ENCODE peak calls at places on chromosomes 7 and 10, in six cellular contexts. One of them, this sample, is unnamed.

GRCh38 chr7:65722361-65722792 is 150.5 kb upstream of the VKORC1L1 start:
- DNase-seq in hepatocyte: peak
- DNase-seq in CD8-positive, alpha-beta T cell: peak
- DNase-seq in omental fat pad: peak
- DNase-seq in thyroid gland: peak
- DNase-seq in A549: peak
- DNase-seq in this sample: peak

GRCh38 chr7:128900237-128900636 is 10.3 kb downstream of the KCP start:
- DNase-seq in hepatocyte: no peak
- DNase-seq in A549: no peak
- DNase-seq in CD8-positive, alpha-beta T cell: no peak
- DNase-seq in omental fat pad: no peak
- DNase-seq in thyroid gland: no peak
- DNase-seq in this sample: no peak

GRCh38 chr10:14466256-14466655 is 135.5 kb upstream of the FRMD4A start:
- DNase-seq in thyroid gland: peak
- DNase-seq in hepatocyte: no peak
- DNase-seq in CD8-positive, alpha-beta T cell: no peak
- DNase-seq in A549: peak
- DNase-seq in omental fat pad: no peak
- DNase-seq in this sample: no peak

GRCh38 chr7:20441346-20441745 is 110.6 kb downstream of the ITGB8 start:
- DNase-seq in thyroid gland: no peak
- DNase-seq in omental fat pad: no peak
- DNase-seq in A549: no peak
- DNase-seq in CD8-positive, alpha-beta T cell: no peak
- DNase-seq in hepatocyte: no peak
- DNase-seq in this sample: no peak

GRCh38 chr10:88456730-88457129 is 126.4 kb downstream of the RNLS start:
- DNase-seq in CD8-positive, alpha-beta T cell: no peak
- DNase-seq in omental fat pad: no peak
- DNase-seq in thyroid gland: no peak
- DNase-seq in hepatocyte: no peak
- DNase-seq in A549: no peak
- DNase-seq in this sample: no peak

GRCh38 chr7:133568544-133568943 is 315.7 kb downstream of the EXOC4 start:
- DNase-seq in A549: no peak
- DNase-seq in thyroid gland: no peak
- DNase-seq in CD8-positive, alpha-beta T cell: no peak
- DNase-seq in hepatocyte: no peak
- DNase-seq in omental fat pad: no peak
- DNase-seq in this sample: no peak

GRCh38 chr10:33015798-33016547 is 57.9 kb upstream of the ITGB1 start:
- DNase-seq in CD8-positive, alpha-beta T cell: no peak
- DNase-seq in A549: peak
- DNase-seq in hepatocyte: no peak
- DNase-seq in omental fat pad: no peak
- DNase-seq in thyroid gland: no peak
- DNase-seq in this sample: no peak

GRCh38 chr10:88118769-88119559 is 255.5 kb downstream of the PTEN start:
- DNase-seq in A549: no peak
- DNase-seq in omental fat pad: no peak
- DNase-seq in hepatocyte: no peak
- DNase-seq in CD8-positive, alpha-beta T cell: no peak
- DNase-seq in thyroid gland: no peak
- DNase-seq in this sample: no peak

GRCh38 chr7:29538322-29538874 is 25.2 kb upstream of the PRR15 start:
- DNase-seq in thyroid gland: no peak
- DNase-seq in A549: no peak
- DNase-seq in CD8-positive, alpha-beta T cell: no peak
- DNase-seq in hepatocyte: peak
- DNase-seq in omental fat pad: no peak
- DNase-seq in this sample: no peak

GRCh38 chr7:100803398-100804161 is 23.7 kb downstream of the EPHB4 start:
- DNase-seq in omental fat pad: no peak
- DNase-seq in thyroid gland: peak
- DNase-seq in A549: peak
- DNase-seq in CD8-positive, alpha-beta T cell: no peak
- DNase-seq in hepatocyte: peak
- DNase-seq in this sample: peak

GRCh38 chr10:7045891-7046599 is 364.8 kb downstream of the SFMBT2 start:
- DNase-seq in omental fat pad: no peak
- DNase-seq in A549: no peak
- DNase-seq in hepatocyte: no peak
- DNase-seq in CD8-positive, alpha-beta T cell: peak
- DNase-seq in thyroid gland: no peak
- DNase-seq in this sample: no peak

GRCh38 chr10:132856869-132857524 is 71.0 kb upstream of the NKX6-2 start:
- DNase-seq in CD8-positive, alpha-beta T cell: no peak
- DNase-seq in hepatocyte: no peak
- DNase-seq in omental fat pad: no peak
- DNase-seq in thyroid gland: no peak
- DNase-seq in A549: no peak
- DNase-seq in this sample: no peak

GRCh38 chr10:119367841-119368549 is 160.6 kb downstream of the GRK5 start:
- DNase-seq in CD8-positive, alpha-beta T cell: no peak
- DNase-seq in thyroid gland: no peak
- DNase-seq in hepatocyte: no peak
- DNase-seq in A549: no peak
- DNase-seq in omental fat pad: no peak
- DNase-seq in this sample: no peak

GRCh38 chr10:119365773-119366640 is 158.6 kb downstream of the GRK5 start:
- DNase-seq in A549: no peak
- DNase-seq in hepatocyte: no peak
- DNase-seq in omental fat pad: no peak
- DNase-seq in CD8-positive, alpha-beta T cell: no peak
- DNase-seq in thyroid gland: no peak
- DNase-seq in this sample: no peak

GRCh38 chr10:119362122-119362521 is 154.8 kb downstream of the GRK5 start:
- DNase-seq in omental fat pad: no peak
- DNase-seq in hepatocyte: no peak
- DNase-seq in A549: no peak
- DNase-seq in thyroid gland: no peak
- DNase-seq in CD8-positive, alpha-beta T cell: no peak
- DNase-seq in this sample: no peak

GRCh38 chr10:119368581-119368980 is 161.2 kb downstream of the GRK5 start:
- DNase-seq in CD8-positive, alpha-beta T cell: no peak
- DNase-seq in hepatocyte: no peak
- DNase-seq in A549: no peak
- DNase-seq in omental fat pad: no peak
- DNase-seq in thyroid gland: no peak
- DNase-seq in this sample: no peak

GRCh38 chr10:119364941-119365340 is 157.6 kb downstream of the GRK5 start:
- DNase-seq in thyroid gland: peak
- DNase-seq in hepatocyte: peak
- DNase-seq in CD8-positive, alpha-beta T cell: no peak
- DNase-seq in A549: no peak
- DNase-seq in omental fat pad: no peak
- DNase-seq in this sample: no peak
- TF ChIP-seq CTCF in thyroid gland: peak
- TF ChIP-seq CTCF in hepatocyte: peak
- TF ChIP-seq CTCF in CD8-positive, alpha-beta T cell: no peak
- TF ChIP-seq CTCF in A549: no peak
- TF ChIP-seq CTCF in omental fat pad: no peak
- TF ChIP-seq CTCF in this sample: no peak

GRCh38 chr7:104267701-104268368 is 60.0 kb upstream of the ORC5 start:
- DNase-seq in hepatocyte: no peak
- DNase-seq in thyroid gland: no peak
- DNase-seq in A549: peak
- DNase-seq in CD8-positive, alpha-beta T cell: no peak
- DNase-seq in omental fat pad: no peak
- DNase-seq in this sample: no peak
- TF ChIP-seq CTCF in hepatocyte: peak
- TF ChIP-seq CTCF in thyroid gland: peak
- TF ChIP-seq CTCF in A549: peak
- TF ChIP-seq CTCF in CD8-positive, alpha-beta T cell: no peak
- TF ChIP-seq CTCF in omental fat pad: no peak
- TF ChIP-seq CTCF in this sample: peak

GRCh38 chr10:108132303-108132702 is 967.8 kb upstream of the SORCS1 start:
- DNase-seq in A549: no peak
- DNase-seq in thyroid gland: no peak
- DNase-seq in omental fat pad: no peak
- DNase-seq in CD8-positive, alpha-beta T cell: no peak
- DNase-seq in hepatocyte: no peak
- DNase-seq in this sample: no peak

DNA sequence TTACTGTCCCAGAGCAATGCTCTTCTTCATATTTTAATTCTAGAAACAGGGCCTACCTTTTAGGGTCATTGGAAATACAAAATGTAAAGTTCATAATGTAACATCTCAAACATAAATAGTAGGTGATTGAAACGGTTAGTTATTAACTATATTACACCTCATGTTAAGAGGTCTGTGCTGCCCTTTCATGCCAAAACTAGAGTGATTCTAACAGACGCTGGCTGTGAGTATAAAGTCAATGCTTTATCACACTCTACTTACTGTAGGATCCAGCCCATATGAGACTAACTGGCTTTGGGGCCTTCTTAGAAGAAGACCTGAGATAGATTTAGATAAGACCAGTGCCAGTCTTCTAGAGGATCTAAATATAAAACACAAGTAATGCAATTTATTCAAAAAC is 966.1 kb upstream of the SORCS1 start:
- DNase-seq in omental fat pad: no peak
- DNase-seq in hepatocyte: no peak
- DNase-seq in CD8-positive, alpha-beta T cell: no peak
- DNase-seq in A549: no peak
- DNase-seq in thyroid gland: no peak
- DNase-seq in this sample: no peak
- TF ChIP-seq CTCF in omental fat pad: no peak
- TF ChIP-seq CTCF in hepatocyte: no peak
- TF ChIP-seq CTCF in CD8-positive, alpha-beta T cell: no peak
- TF ChIP-seq CTCF in A549: no peak
- TF ChIP-seq CTCF in thyroid gland: no peak
- TF ChIP-seq CTCF in this sample: no peak

GRCh38 chr10:43265799-43266721 is 805 bp downstream of the RASGEF1A start:
- DNase-seq in A549: peak
- DNase-seq in hepatocyte: peak
- DNase-seq in thyroid gland: peak
- DNase-seq in omental fat pad: peak
- DNase-seq in CD8-positive, alpha-beta T cell: peak
- DNase-seq in this sample: no peak
- TF ChIP-seq CTCF in A549: peak
- TF ChIP-seq CTCF in hepatocyte: peak
- TF ChIP-seq CTCF in thyroid gland: peak
- TF ChIP-seq CTCF in omental fat pad: no peak
- TF ChIP-seq CTCF in CD8-positive, alpha-beta T cell: no peak
- TF ChIP-seq CTCF in this sample: peak

GRCh38 chr10:50990568-50991495 is 83.5 kb upstream of the PRKG1 start:
- DNase-seq in A549: no peak
- DNase-seq in hepatocyte: peak
- DNase-seq in CD8-positive, alpha-beta T cell: no peak
- DNase-seq in omental fat pad: no peak
- DNase-seq in thyroid gland: peak
- DNase-seq in this sample: peak
- TF ChIP-seq CTCF in A549: no peak
- TF ChIP-seq CTCF in hepatocyte: no peak
- TF ChIP-seq CTCF in CD8-positive, alpha-beta T cell: no peak
- TF ChIP-seq CTCF in omental fat pad: no peak
- TF ChIP-seq CTCF in thyroid gland: no peak
- TF ChIP-seq CTCF in this sample: no peak

DNA sequence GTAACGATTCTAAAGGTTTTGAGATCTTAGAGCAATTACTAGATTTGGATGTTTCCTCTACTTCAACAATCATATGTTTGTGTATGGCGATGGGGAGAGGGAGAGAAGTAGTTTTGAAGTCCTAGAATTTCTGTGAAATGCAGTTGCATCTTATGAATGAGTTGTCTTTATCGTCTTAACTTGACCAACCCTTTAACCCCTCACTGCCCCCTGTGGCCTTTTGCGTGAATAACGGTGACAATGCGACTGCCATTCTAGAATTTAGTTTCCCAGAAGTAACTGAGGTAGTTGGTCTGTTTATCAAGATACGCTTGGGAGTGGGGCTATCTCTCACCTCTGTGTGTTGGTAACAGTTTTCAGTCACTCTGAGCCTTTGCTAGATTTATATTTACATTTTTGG is 204.6 kb downstream of the HDAC9 start:
- DNase-seq in A549: peak
- DNase-seq in omental fat pad: no peak
- DNase-seq in CD8-positive, alpha-beta T cell: no peak
- DNase-seq in thyroid gland: no peak
- DNase-seq in hepatocyte: no peak
- DNase-seq in this sample: no peak
- TF ChIP-seq CTCF in A549: no peak
- TF ChIP-seq CTCF in omental fat pad: no peak
- TF ChIP-seq CTCF in CD8-positive, alpha-beta T cell: no peak
- TF ChIP-seq CTCF in thyroid gland: no peak
- TF ChIP-seq CTCF in hepatocyte: no peak
- TF ChIP-seq CTCF in this sample: no peak

GRCh38 chr10:101308051-101308450 is 45.9 kb upstream of the BTRC start:
- DNase-seq in A549: no peak
- DNase-seq in thyroid gland: no peak
- DNase-seq in hepatocyte: no peak
- DNase-seq in omental fat pad: no peak
- DNase-seq in CD8-positive, alpha-beta T cell: no peak
- DNase-seq in this sample: no peak
- TF ChIP-seq CTCF in A549: no peak
- TF ChIP-seq CTCF in thyroid gland: no peak
- TF ChIP-seq CTCF in hepatocyte: no peak
- TF ChIP-seq CTCF in omental fat pad: no peak
- TF ChIP-seq CTCF in CD8-positive, alpha-beta T cell: no peak
- TF ChIP-seq CTCF in this sample: no peak

DNA sequence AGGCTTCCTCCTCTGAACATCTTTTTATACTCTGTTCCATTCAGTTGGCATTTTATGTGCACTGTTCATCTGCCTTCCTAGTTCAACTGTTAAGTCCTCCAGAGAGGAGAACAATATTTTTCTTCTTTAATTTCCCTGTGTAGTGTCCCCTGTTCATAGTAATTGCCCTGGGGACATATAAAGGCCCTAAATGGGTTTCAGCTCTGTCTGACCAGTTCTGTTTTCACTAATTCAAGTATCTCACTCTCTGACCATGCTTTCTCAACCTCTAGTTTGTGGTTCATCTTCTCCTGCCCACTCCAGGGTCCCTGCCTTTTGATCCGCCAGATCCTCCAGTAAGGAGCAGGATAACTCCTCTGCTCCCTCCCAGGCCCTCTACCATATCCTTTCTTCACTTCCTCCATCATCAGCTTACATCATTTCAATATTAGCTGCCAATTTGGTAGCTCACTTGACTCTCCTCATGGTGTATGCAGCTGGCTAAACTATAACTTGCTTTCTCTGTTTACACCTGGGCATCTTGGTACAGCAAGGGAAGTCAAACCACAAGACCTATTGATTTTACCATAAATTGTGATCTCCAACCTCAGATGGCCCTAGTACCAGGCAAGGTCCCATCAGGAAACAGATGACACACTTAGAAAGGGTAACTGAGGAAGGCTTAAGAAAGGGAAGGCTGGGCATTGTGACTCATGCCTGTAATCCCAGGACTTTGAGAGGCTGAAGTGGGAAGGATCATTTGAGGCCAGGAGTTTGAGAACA is 17.7 kb upstream of the C10orf67 start:
- DNase-seq in hepatocyte: no peak
- DNase-seq in A549: no peak
- DNase-seq in omental fat pad: no peak
- DNase-seq in thyroid gland: no peak
- DNase-seq in CD8-positive, alpha-beta T cell: no peak
- DNase-seq in this sample: no peak
- TF ChIP-seq CTCF in hepatocyte: no peak
- TF ChIP-seq CTCF in A549: no peak
- TF ChIP-seq CTCF in omental fat pad: no peak
- TF ChIP-seq CTCF in thyroid gland: no peak
- TF ChIP-seq CTCF in CD8-positive, alpha-beta T cell: no peak
- TF ChIP-seq CTCF in this sample: no peak

This sample was measured in nephron progenitor cell.